ENCODE peak calls at places on chromosomes 12 and 14, in seven cellular contexts. C, V, I, H, F, D and B are unnamed samples.

GRCh38 chr14:55136868-55137785 is 8.1 kb downstream of the LGALS3 start:
- DNase-seq in I (no peak), C (peak; percentile 87), F (peak; percentile 83), H (peak; percentile 83), V (no peak), D (peak; percentile 88), B (peak; percentile 90)

GRCh38 chr12:47652491-47653234 is 53.2 kb downstream of the RPAP3 start:
- DNase-seq in V (no peak), H (no peak), F (peak; percentile 3), I (no peak), C (no peak), D (no peak), B (no peak)

GRCh38 chr12:68633614-68634558 is 23.2 kb downstream of the RAP1B start:
- DNase-seq in V (no peak), D (no peak), F (no peak), C (no peak), I (no peak), H (no peak), B (no peak)

GRCh38 chr12:132197581-132198281 is 53.5 kb downstream of the NOC4L start:
- DNase-seq in D (no peak), F (no peak), V (no peak), H (no peak), C (no peak), I (no peak), B (peak; percentile 28)

GRCh38 chr12:29160230-29160629 is 11.2 kb downstream of the FAR2 start:
- DNase-seq in C (no peak), I (no peak), H (no peak), V (no peak), D (no peak), F (no peak), B (no peak)

GRCh38 chr12:29762637-29763300 is 21.0 kb downstream of the TMTC1 start:
- DNase-seq in C (no peak), I (peak; percentile 40), H (no peak), F (no peak), V (peak; percentile 37), D (no peak), B (no peak)

GRCh38 chr14:32710351-32711102 is 228.2 kb upstream of the NPAS3 start:
- DNase-seq in F (no peak), V (no peak), C (no peak), I (no peak), H (peak; percentile 33), D (peak; percentile 49), B (peak; percentile 35)

GRCh38 chr14:61428261-61428660 is 106.9 kb downstream of the PRKCH start:
- DNase-seq in D (no peak), C (no peak), I (no peak), V (no peak), F (no peak), H (no peak), B (no peak)

GRCh38 chr12:47838286-47838931 is 18.7 kb upstream of the HDAC7 start:
- DNase-seq in C (no peak), F (no peak), V (peak; percentile 14), H (peak; percentile 44), D (peak; percentile 41), I (no peak), B (peak; percentile 56)

GRCh38 chr12:31506907-31507306 is 84.0 kb downstream of the DENND5B start:
- DNase-seq in C (no peak), H (peak; percentile 53), V (no peak), I (no peak), D (peak; percentile 63), F (no peak), B (no peak)

GRCh38 chr14:77011226-77011762 is 17.2 kb downstream of the IRF2BPL start:
- DNase-seq in D (no peak), H (no peak), I (no peak), C (no peak), F (no peak), V (peak; percentile 62), B (no peak)

GRCh38 chr14:105159344-105159743 is 9.2 kb downstream of the JAG2 start:
- DNase-seq in I (no peak), C (no peak), D (no peak), V (no peak), F (no peak), H (no peak), B (no peak)